ENCODE peak calls at places on chromosomes 1 and 21, in five cellular contexts. One of them, this sample, is unnamed.

GRCh38 chr1:38929476-38929875 is 12.2 kb downstream of the RHBDL2 start:
- DNase-seq in body of pancreas: peak; percentile 14
- DNase-seq in AG04449: no peak
- DNase-seq in stomach: no peak
- DNase-seq in uterus: no peak
- DNase-seq in this sample: no peak

GRCh38 chr1:24892188-24893153 is 37.6 kb downstream of the RUNX3 start:
- DNase-seq in AG04449: no peak
- DNase-seq in body of pancreas: no peak
- DNase-seq in stomach: peak; percentile 9
- DNase-seq in uterus: no peak
- DNase-seq in this sample: no peak

GRCh38 chr1:36644556-36644955 is 161.8 kb upstream of the CSF3R start:
- DNase-seq in AG04449: no peak
- DNase-seq in body of pancreas: no peak
- DNase-seq in uterus: no peak
- DNase-seq in stomach: no peak
- DNase-seq in this sample: no peak

GRCh38 chr21:41369105-41369914 is 7.5 kb downstream of the MX2 start:
- DNase-seq in body of pancreas: peak; percentile 21
- DNase-seq in uterus: no peak
- DNase-seq in AG04449: no peak
- DNase-seq in stomach: no peak
- DNase-seq in this sample: no peak

GRCh38 chr1:18849252-18849651 is 10.2 kb downstream of the TAS1R2 start:
- DNase-seq in body of pancreas: no peak
- DNase-seq in uterus: no peak
- DNase-seq in stomach: no peak
- DNase-seq in AG04449: no peak
- DNase-seq in this sample: no peak

GRCh38 chr1:33918368-33918767 is 54.5 kb downstream of the HMGB4 start:
- DNase-seq in AG04449: peak; percentile 31
- DNase-seq in stomach: no peak
- DNase-seq in body of pancreas: no peak
- DNase-seq in uterus: no peak
- DNase-seq in this sample: peak; percentile 24

GRCh38 chr1:17485280-17485679 is 45.8 kb upstream of the RCC2 start:
- DNase-seq in body of pancreas: peak; percentile 23
- DNase-seq in uterus: no peak
- DNase-seq in AG04449: no peak
- DNase-seq in stomach: peak; percentile 27
- DNase-seq in this sample: no peak

GRCh38 chr1:234619794-234620247 is 9.8 kb upstream of the IRF2BP2 start:
- DNase-seq in stomach: no peak
- DNase-seq in body of pancreas: no peak
- DNase-seq in AG04449: no peak
- DNase-seq in uterus: no peak
- DNase-seq in this sample: no peak

GRCh38 chr21:41808846-41809245 is 42.0 kb upstream of the RIPK4 start:
- DNase-seq in body of pancreas: no peak
- DNase-seq in AG04449: no peak
- DNase-seq in uterus: no peak
- DNase-seq in stomach: no peak
- DNase-seq in this sample: no peak

GRCh38 chr1:233598891-233599541 is 14.9 kb upstream of the KCNK1 start:
- DNase-seq in stomach: no peak
- DNase-seq in uterus: no peak
- DNase-seq in body of pancreas: no peak
- DNase-seq in AG04449: no peak
- DNase-seq in this sample: no peak

GRCh38 chr1:225767591-225768540 is 9.8 kb upstream of the SRP9 start:
- DNase-seq in uterus: peak; percentile 82
- DNase-seq in AG04449: no peak
- DNase-seq in body of pancreas: peak; percentile 68
- DNase-seq in stomach: peak; percentile 33
- DNase-seq in this sample: no peak

GRCh38 chr1:204697893-204698292 is 12.4 kb upstream of the LRRN2 start:
- DNase-seq in body of pancreas: no peak
- DNase-seq in uterus: no peak
- DNase-seq in AG04449: no peak
- DNase-seq in stomach: no peak
- DNase-seq in this sample: no peak

GRCh38 chr1:89890085-89890754 is 69.4 kb downstream of the LRRC8D start:
- DNase-seq in body of pancreas: peak; percentile 21
- DNase-seq in stomach: no peak
- DNase-seq in AG04449: no peak
- DNase-seq in uterus: no peak
- DNase-seq in this sample: no peak

GRCh38 chr1:29264773-29265389 is 28.6 kb downstream of the PTPRU start:
- DNase-seq in uterus: no peak
- DNase-seq in stomach: no peak
- DNase-seq in AG04449: no peak
- DNase-seq in body of pancreas: no peak
- DNase-seq in this sample: peak; percentile 53

GRCh38 chr1:235864965-235865525 is 1.7 kb downstream of the LYST start:
- DNase-seq in uterus: no peak
- DNase-seq in AG04449: no peak
- DNase-seq in stomach: no peak
- DNase-seq in body of pancreas: no peak
- DNase-seq in this sample: no peak

GRCh38 chr1:235866207-235866912 is at the start of gene LYST:
- DNase-seq in body of pancreas: peak; percentile 62
- DNase-seq in AG04449: no peak
- DNase-seq in stomach: peak; percentile 49
- DNase-seq in uterus: peak; percentile 53
- DNase-seq in this sample: no peak

GRCh38 chr1:235861857-235862256 is 4.8 kb downstream of the LYST start:
- DNase-seq in body of pancreas: no peak
- DNase-seq in uterus: no peak
- DNase-seq in stomach: no peak
- DNase-seq in AG04449: no peak
- DNase-seq in this sample: no peak

GRCh38 chr1:235865565-235866206 is 1.0 kb downstream of the LYST start:
- DNase-seq in body of pancreas: no peak
- DNase-seq in AG04449: no peak
- DNase-seq in stomach: no peak
- DNase-seq in uterus: no peak
- DNase-seq in this sample: no peak

DNA sequence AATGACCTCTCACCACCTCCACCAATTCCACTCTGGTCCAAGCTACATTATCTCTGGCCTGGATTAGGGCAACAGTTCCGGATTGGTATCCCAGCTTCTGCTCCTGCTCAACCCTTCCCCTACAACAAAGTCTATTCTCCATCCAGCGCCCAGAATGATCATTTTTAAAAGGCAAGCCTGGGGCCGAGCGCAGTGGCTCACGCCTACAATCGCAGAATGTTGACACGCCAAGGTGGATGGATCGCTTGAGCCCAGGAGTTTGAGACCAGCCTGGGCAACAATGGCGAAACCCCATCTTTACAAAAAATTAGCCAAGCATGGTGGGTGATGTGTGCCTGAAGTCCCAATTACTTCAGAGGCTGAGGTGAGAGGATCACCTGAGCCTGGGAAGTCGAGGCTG is 2.2 kb downstream of the LYST start:
- DNase-seq in body of pancreas: no peak
- DNase-seq in AG04449: no peak
- DNase-seq in uterus: no peak
- DNase-seq in stomach: no peak
- DNase-seq in this sample: no peak
- H3K4me3 ChIP-seq in body of pancreas: no peak overlapping the region
- H3K4me3 ChIP-seq in AG04449: no peak overlapping the region
- H3K4me3 ChIP-seq in uterus: no peak overlapping the region
- H3K4me3 ChIP-seq in stomach: no peak overlapping the region
- H3K4me3 ChIP-seq in this sample: no peak overlapping the region

DNA sequence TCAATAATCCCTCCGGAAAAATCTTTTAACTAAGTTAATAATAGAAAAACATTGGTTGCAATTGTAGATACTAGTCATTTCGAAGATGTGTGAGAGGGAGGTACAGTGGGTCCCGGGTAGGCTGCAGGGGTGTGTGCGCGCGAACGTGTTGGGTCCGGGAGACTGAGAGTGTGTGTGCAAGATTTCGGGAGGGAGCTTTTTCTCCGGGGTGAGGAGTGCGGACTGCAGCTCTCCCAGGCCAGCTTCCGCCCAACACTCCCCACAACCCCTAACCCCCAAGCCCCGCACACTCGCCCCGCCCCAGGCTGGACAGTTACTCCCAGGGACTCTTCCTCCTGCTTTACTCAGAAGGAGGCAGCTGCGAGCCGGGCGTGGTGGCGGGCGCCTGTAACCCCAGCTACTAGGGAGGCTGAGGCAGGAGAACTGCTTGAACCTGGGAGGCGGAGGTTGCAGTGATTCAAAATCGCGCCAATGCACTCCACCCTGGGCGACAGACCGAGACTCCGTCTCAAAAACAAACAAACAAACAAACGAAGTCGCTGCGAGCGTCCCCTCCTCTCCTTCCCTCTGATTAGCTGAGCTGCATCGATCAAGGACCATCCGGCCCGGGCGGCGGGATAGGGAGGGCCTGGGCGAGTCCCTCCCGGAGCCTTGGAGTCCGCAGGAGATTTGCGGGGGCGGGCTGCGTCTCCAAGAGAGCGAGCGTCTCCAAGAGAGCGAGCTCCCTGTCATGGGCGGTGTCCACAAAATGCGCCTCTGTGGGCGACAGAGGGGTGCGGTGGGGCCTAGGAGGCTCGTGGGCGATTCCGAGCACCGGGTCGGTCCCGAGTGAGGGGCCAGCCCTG is 28.3 kb upstream of the PPM1J start:
- DNase-seq in stomach: no peak
- DNase-seq in uterus: no peak
- DNase-seq in body of pancreas: no peak
- DNase-seq in AG04449: no peak
- DNase-seq in this sample: no peak
- H3K4me3 ChIP-seq in stomach: peak overlapping the region; percentile 23
- H3K4me3 ChIP-seq in uterus: no peak overlapping the region
- H3K4me3 ChIP-seq in body of pancreas: no peak overlapping the region
- H3K4me3 ChIP-seq in AG04449: peak overlapping the region; percentile 37
- H3K4me3 ChIP-seq in this sample: peak overlapping the region; percentile 44

DNA sequence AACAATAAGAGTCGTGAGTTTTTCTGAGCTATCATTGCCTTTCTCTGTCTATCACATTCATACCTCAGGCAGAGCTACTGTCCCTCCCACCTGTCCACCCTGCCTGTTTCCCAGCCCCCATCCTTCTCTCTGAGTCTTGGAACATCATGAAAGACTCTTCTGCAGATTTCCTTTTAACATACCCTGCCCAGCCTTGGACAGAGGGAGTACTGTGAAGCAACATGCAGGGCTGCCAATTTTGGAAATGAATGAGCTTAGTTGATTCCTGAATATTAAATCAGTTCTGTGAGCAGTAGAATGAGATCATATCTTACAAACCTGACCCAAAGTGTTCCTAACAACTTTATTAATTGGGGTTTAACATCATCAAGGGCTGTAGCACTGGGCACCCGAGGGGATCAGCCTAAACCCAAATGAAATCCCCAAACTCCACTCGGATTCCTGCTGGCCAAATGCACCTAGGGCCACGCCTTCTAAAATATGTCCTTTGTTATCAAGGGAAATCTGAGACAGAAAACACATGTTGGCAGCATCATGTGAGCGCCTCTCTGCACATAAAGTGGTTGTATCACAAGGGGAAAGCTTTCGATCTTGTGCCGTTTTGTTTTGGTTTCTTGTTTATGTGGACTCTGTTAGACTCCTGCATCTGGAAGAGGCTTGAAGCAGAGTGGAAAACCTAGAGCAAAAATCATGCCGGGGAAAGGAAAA is 357.6 kb downstream of the KIF26B start:
- DNase-seq in stomach: no peak
- DNase-seq in uterus: no peak
- DNase-seq in AG04449: no peak
- DNase-seq in body of pancreas: no peak
- DNase-seq in this sample: no peak
- H3K4me3 ChIP-seq in stomach: no peak overlapping the region
- H3K4me3 ChIP-seq in uterus: no peak overlapping the region
- H3K4me3 ChIP-seq in AG04449: no peak overlapping the region
- H3K4me3 ChIP-seq in body of pancreas: no peak overlapping the region
- H3K4me3 ChIP-seq in this sample: no peak overlapping the region

GRCh38 chr1:180236698-180237509 is 6.8 kb downstream of the LHX4 start:
- DNase-seq in AG04449: no peak
- DNase-seq in body of pancreas: no peak
- DNase-seq in stomach: no peak
- DNase-seq in uterus: no peak
- DNase-seq in this sample: no peak

GRCh38 chr1:180235077-180235501 is 5.0 kb downstream of the LHX4 start:
- DNase-seq in uterus: no peak
- DNase-seq in stomach: no peak
- DNase-seq in AG04449: no peak
- DNase-seq in body of pancreas: no peak
- DNase-seq in this sample: no peak

GRCh38 chr1:180234369-180235076 is 4.5 kb downstream of the LHX4 start:
- DNase-seq in body of pancreas: peak; percentile 27
- DNase-seq in uterus: no peak
- DNase-seq in stomach: no peak
- DNase-seq in AG04449: no peak
- DNase-seq in this sample: no peak

GRCh38 chr1:180233191-180234011 is 3.3 kb downstream of the LHX4 start:
- DNase-seq in stomach: no peak
- DNase-seq in AG04449: no peak
- DNase-seq in uterus: no peak
- DNase-seq in body of pancreas: no peak
- DNase-seq in this sample: no peak

DNA sequence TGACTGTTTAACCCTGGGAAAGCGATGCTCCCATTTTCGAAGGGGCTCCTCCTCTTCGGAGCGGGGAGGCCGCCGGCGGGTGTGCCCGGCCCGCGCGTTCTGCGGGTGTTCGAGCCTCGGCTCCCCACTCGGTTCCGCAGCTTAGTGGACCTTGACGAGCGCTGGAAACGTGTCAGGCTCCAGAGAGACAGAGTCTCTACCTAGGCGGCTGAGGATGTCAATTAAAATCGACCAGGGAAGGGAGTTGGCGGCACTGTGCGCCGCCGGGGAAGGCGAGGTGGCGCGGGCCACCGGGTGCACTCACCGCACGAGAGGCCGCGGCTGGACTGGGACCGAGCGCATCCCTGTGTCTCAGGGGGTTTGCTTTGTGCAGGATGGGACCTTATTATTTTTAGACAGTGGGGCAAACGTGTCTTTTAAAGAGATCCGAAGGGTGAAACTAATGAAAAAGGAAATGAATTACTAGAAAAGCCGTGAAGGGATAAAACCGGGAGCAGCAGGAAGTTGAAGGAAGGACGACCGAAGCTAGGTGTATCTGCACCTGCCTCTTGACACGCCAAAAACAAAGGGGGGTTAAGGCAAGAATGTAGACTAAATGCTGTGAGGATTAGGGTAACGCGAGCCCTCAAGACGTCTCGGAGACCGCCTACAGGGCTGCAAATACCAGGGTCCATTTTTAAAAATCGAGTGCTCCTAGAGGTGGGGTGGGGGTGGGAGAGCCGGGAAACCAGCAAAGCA is 5.6 kb downstream of the LHX4 start:
- DNase-seq in AG04449: no peak
- DNase-seq in stomach: no peak
- DNase-seq in uterus: no peak
- DNase-seq in body of pancreas: no peak
- DNase-seq in this sample: no peak
- H3K4me3 ChIP-seq in AG04449: no peak overlapping the region
- H3K4me3 ChIP-seq in stomach: no peak overlapping the region
- H3K4me3 ChIP-seq in uterus: no peak overlapping the region
- H3K4me3 ChIP-seq in body of pancreas: no peak overlapping the region
- H3K4me3 ChIP-seq in this sample: no peak overlapping the region

This sample was measured in AG09309.